ENCODE peak calls at places on chromosomes 4 and X, in seven cellular contexts. P is NCI-H460; R is iPS DF 19.7; Y is activated CD4-positive, alpha-beta T cell treated with anti-CD3 and anti-CD28 coated beads for 1 hour; B is LHCN-M2; C is activated T-helper 1 cell treated with anti-CD3 and anti-CD28 coated beads, Interleukin-2, amount 50 U/mL, for 16 hours; M is CD8-positive, alpha-beta memory T cell. S is an unnamed sample.

GRCh38 chr4:178633263-178633662 is 1191.0 kb upstream of the AGA start:
- DNase-seq in P (no peak), R (no peak), Y (no peak), B (no peak), C (no peak), M (no peak), S (no peak)

GRCh38 chrX:118564498-118564897 is 68.9 kb downstream of the DOCK11 start:
- DNase-seq in P (no peak), R (no peak), Y (no peak), B (no peak), C (no peak), M (no peak), S (no peak)

GRCh38 chrX:134396174-134396573 is 63.8 kb upstream of the HPRT1 start:
- DNase-seq in P (peak), R (no peak), Y (no peak), B (peak), C (no peak), M (no peak), S (peak)

GRCh38 chr4:7852568-7853185 is 87.0 kb downstream of the AFAP1 start:
- DNase-seq in P (no peak), R (no peak), Y (no peak), B (no peak), C (no peak), M (no peak), S (no peak)

GRCh38 chr4:154158756-154159155 is 332.8 kb downstream of the DCHS2 start:
- DNase-seq in P (no peak), R (no peak), Y (no peak), B (peak), C (no peak), M (no peak), S (no peak)

GRCh38 chrX:153573999-153574398 is 24.9 kb downstream of the CCNQ start:
- DNase-seq in P (no peak), R (no peak), Y (no peak), B (no peak), C (no peak), M (no peak), S (no peak)

GRCh38 chrX:85517994-85518718 is 138.7 kb upstream of the POF1B start:
- DNase-seq in P (no peak), R (no peak), Y (no peak), B (no peak), C (no peak), M (no peak), S (no peak)

GRCh38 chr4:1009647-1010521 is 1.5 kb upstream of the FGFRL1 start:
- DNase-seq in P (peak), R (no peak), Y (peak), B (peak), C (peak), M (peak), S (peak)

GRCh38 chr4:109578846-109579245 is 18.8 kb downstream of the MCUB start:
- DNase-seq in P (no peak), R (no peak), Y (no peak), B (no peak), C (no peak), M (no peak), S (no peak)

GRCh38 chr4:73664470-73664869 is 44.2 kb upstream of the RASSF6 start:
- DNase-seq in P (no peak), R (no peak), Y (no peak), B (no peak), C (no peak), M (no peak), S (no peak)

GRCh38 chr4:156169861-156170260 is 216.2 kb upstream of the CTSO start:
- DNase-seq in P (no peak), R (no peak), Y (no peak), B (peak), C (no peak), M (no peak), S (no peak)

GRCh38 chr4:101597204-101597603 is 193.3 kb upstream of the BANK1 start:
- DNase-seq in P (no peak), R (no peak), Y (no peak), B (peak), C (no peak), M (no peak), S (no peak)

S was measured in HCEC 1CT.